ENCODE peak calls at places on chromosomes 7 and 10, in nine cellular contexts. O, Y, I, E, Q, D, A, R and P are unnamed samples.

GRCh38 chr10:104109908-104110662 is 11.9 kb upstream of the SFR1 start:
- DNase-seq in O (no peak), Y (no peak), I (no peak), E (no peak), Q (peak; percentile 54), D (no peak), A (peak; percentile 94), R (no peak), P (no peak)

GRCh38 chr10:63766766-63767505 is 245.7 kb downstream of the REEP3 start:
- DNase-seq in O (no peak), Y (no peak), I (no peak), E (no peak), Q (peak; percentile 37), D (no peak), A (peak; percentile 8), R (no peak), P (no peak)

GRCh38 chr7:34530211-34530610 is 127.8 kb upstream of the NPSR1 start:
- DNase-seq in O (no peak), Y (no peak), I (no peak), E (no peak), Q (no peak), D (no peak), A (peak; percentile 1), R (no peak), P (no peak)

GRCh38 chr10:71271626-71272025 is 47.4 kb upstream of the SLC29A3 start:
- DNase-seq in O (no peak), Y (no peak), I (no peak), E (no peak), Q (no peak), D (no peak), A (no peak), R (no peak), P (no peak)

GRCh38 chr10:27741173-27742091 is 4.2 kb downstream of the MKX start:
- DNase-seq in O (no peak), Y (no peak), I (peak; percentile 11), E (no peak), Q (no peak), D (no peak), A (no peak), R (no peak), P (no peak)

GRCh38 chr10:125054216-125054615 is 106.1 kb downstream of the CTBP2 start:
- DNase-seq in O (no peak), Y (no peak), I (no peak), E (no peak), Q (no peak), D (no peak), A (no peak), R (no peak), P (no peak)

GRCh38 chr10:30832727-30833624 is 198.7 kb downstream of the ZNF438 start:
- DNase-seq in O (no peak), Y (no peak), I (no peak), E (no peak), Q (no peak), D (no peak), A (no peak), R (no peak), P (no peak)

GRCh38 chr7:102122026-102122425 is 164.6 kb upstream of the SH2B2 start:
- DNase-seq in O (peak; percentile 35), Y (no peak), I (peak; percentile 69), E (no peak), Q (peak; percentile 66), D (no peak), A (no peak), R (no peak), P (no peak)

GRCh38 chr10:29585488-29585976 is 49.2 kb downstream of the SVIL start:
- DNase-seq in O (no peak), Y (no peak), I (no peak), E (no peak), Q (no peak), D (no peak), A (no peak), R (peak; percentile 44), P (no peak)

GRCh38 chr7:5429857-5430611 is 6.4 kb upstream of the TNRC18 start:
- DNase-seq in O (no peak), Y (peak; percentile 64), I (peak; percentile 50), E (no peak), Q (peak; percentile 42), D (no peak), A (peak; percentile 83), R (peak; percentile 61), P (no peak)

GRCh38 chr7:128945668-128946366 is 8.1 kb downstream of the IRF5 start:
- DNase-seq in O (no peak), Y (no peak), I (peak; percentile 2), E (no peak), Q (no peak), D (no peak), A (no peak), R (no peak), P (no peak)

GRCh38 chr10:129845081-129845823 is 118.8 kb downstream of the EBF3 start:
- DNase-seq in O (no peak), Y (no peak), I (no peak), E (no peak), Q (no peak), D (no peak), A (no peak), R (no peak), P (no peak)

GRCh38 chr7:133645870-133646492 is 393.1 kb downstream of the EXOC4 start:
- DNase-seq in O (no peak), Y (no peak), I (no peak), E (no peak), Q (peak; percentile 65), D (no peak), A (no peak), R (no peak), P (no peak)

GRCh38 chr7:129825005-129825553 is 127.7 kb downstream of the UBE2H start:
- DNase-seq in O (peak; percentile 71), Y (peak; percentile 21), I (peak; percentile 62), E (peak; percentile 7), Q (peak; percentile 37), D (no peak), A (peak; percentile 80), R (peak; percentile 87), P (no peak)

GRCh38 chr10:48279081-48279751 is 4.7 kb upstream of the FRMPD2 start:
- DNase-seq in O (no peak), Y (no peak), I (peak; percentile 44), E (no peak), Q (no peak), D (no peak), A (no peak), R (no peak), P (no peak)

GRCh38 chr10:113021268-113022028 is 71.4 kb downstream of the TCF7L2 start:
- DNase-seq in O (no peak), Y (no peak), I (no peak), E (no peak), Q (no peak), D (no peak), A (no peak), R (peak; percentile 11), P (no peak)

GRCh38 chr10:97937928-97938327 is 88.3 kb downstream of the GOLGA7B start:
- DNase-seq in O (no peak), Y (no peak), I (no peak), E (no peak), Q (no peak), D (no peak), A (no peak), R (no peak), P (no peak)

GRCh38 chr7:116574025-116574822 is 49.4 kb downstream of the CAV1 start:
- DNase-seq in O (no peak), Y (no peak), I (no peak), E (no peak), Q (no peak), D (no peak), A (no peak), R (no peak), P (no peak)

GRCh38 chr10:18822156-18822555 is 162.9 kb downstream of the ARL5B start:
- DNase-seq in O (no peak), Y (peak; percentile 9), I (no peak), E (no peak), Q (peak; percentile 54), D (no peak), A (no peak), R (no peak), P (no peak)

GRCh38 chr7:118995395-118995794 is 770.9 kb downstream of the ANKRD7 start:
- DNase-seq in O (no peak), Y (no peak), I (no peak), E (no peak), Q (peak; percentile 66), D (no peak), A (no peak), R (no peak), P (no peak)

GRCh38 chr10:91907914-91908357 is 1.4 kb downstream of the FGFBP3 start:
- DNase-seq in O (no peak), Y (peak; percentile 50), I (no peak), E (no peak), Q (no peak), D (no peak), A (no peak), R (peak; percentile 31), P (no peak)

GRCh38 chr10:116730464-116731260 is 11.7 kb downstream of the HSPA12A start:
- DNase-seq in O (no peak), Y (no peak), I (no peak), E (no peak), Q (no peak), D (no peak), A (no peak), R (no peak), P (no peak)

GRCh38 chr10:21238044-21238443 is 287.4 kb downstream of the SKIDA1 start:
- DNase-seq in O (no peak), Y (no peak), I (no peak), E (no peak), Q (no peak), D (no peak), A (no peak), R (no peak), P (no peak)

GRCh38 chr7:106795171-106795876 is 69.8 kb upstream of the PIK3CG start:
- DNase-seq in O (no peak), Y (no peak), I (no peak), E (no peak), Q (no peak), D (no peak), A (no peak), R (no peak), P (no peak)

GRCh38 chr10:79494871-79495270 is 17.5 kb upstream of the EIF5AL1 start:
- DNase-seq in O (no peak), Y (no peak), I (no peak), E (no peak), Q (no peak), D (no peak), A (no peak), R (no peak), P (no peak)